ENCODE peak calls at places on chromosomes 3 and 15, in four cellular contexts. One of them, this sample, is unnamed.

GRCh38 chr3:78785004-78785403 is 982.8 kb downstream of the ROBO1 start:
- DNase-seq in upper lobe of left lung: no peak
- DNase-seq in NCI-H1105 treated with DMSO at 0.1 percent for 48 hours: peak; percentile 44
- DNase-seq in astrocyte of the spinal cord: peak; percentile 22
- DNase-seq in this sample: no peak

GRCh38 chr15:67511606-67512005 is 9.3 kb upstream of the C15orf61 start:
- DNase-seq in upper lobe of left lung: no peak
- DNase-seq in NCI-H1105 treated with DMSO at 0.1 percent for 48 hours: no peak
- DNase-seq in astrocyte of the spinal cord: no peak
- DNase-seq in this sample: no peak

GRCh38 chr15:71596672-71597071 is 213.7 kb upstream of the NR2E3 start:
- DNase-seq in upper lobe of left lung: peak; percentile 67
- DNase-seq in NCI-H1105 treated with DMSO at 0.1 percent for 48 hours: no peak
- DNase-seq in astrocyte of the spinal cord: peak; percentile 58
- DNase-seq in this sample: peak; percentile 42

GRCh38 chr3:13507791-13508339 is 27.8 kb downstream of the HDAC11 start:
- DNase-seq in upper lobe of left lung: no peak
- DNase-seq in NCI-H1105 treated with DMSO at 0.1 percent for 48 hours: no peak
- DNase-seq in astrocyte of the spinal cord: peak; percentile 39
- DNase-seq in this sample: no peak

GRCh38 chr15:38662805-38663204 is 98.2 kb upstream of the RASGRP1 start:
- DNase-seq in upper lobe of left lung: no peak
- DNase-seq in NCI-H1105 treated with DMSO at 0.1 percent for 48 hours: no peak
- DNase-seq in astrocyte of the spinal cord: no peak
- DNase-seq in this sample: no peak

GRCh38 chr3:55487376-55488241 is 503 bp upstream of the WNT5A start:
- DNase-seq in upper lobe of left lung: peak; percentile 40
- DNase-seq in NCI-H1105 treated with DMSO at 0.1 percent for 48 hours: peak; percentile 45
- DNase-seq in astrocyte of the spinal cord: peak; percentile 76
- DNase-seq in this sample: peak; percentile 70

GRCh38 chr3:40971191-40972168 is 227.8 kb upstream of the CTNNB1 start:
- DNase-seq in upper lobe of left lung: peak; percentile 90
- DNase-seq in NCI-H1105 treated with DMSO at 0.1 percent for 48 hours: peak; percentile 40
- DNase-seq in astrocyte of the spinal cord: peak; percentile 99
- DNase-seq in this sample: peak; percentile 99

GRCh38 chr3:159210336-159210735 is 408.5 kb downstream of the MFSD1 start:
- DNase-seq in upper lobe of left lung: no peak
- DNase-seq in NCI-H1105 treated with DMSO at 0.1 percent for 48 hours: no peak
- DNase-seq in astrocyte of the spinal cord: no peak
- DNase-seq in this sample: no peak

GRCh38 chr15:76206325-76206976 is 104.8 kb downstream of the ETFA start:
- DNase-seq in upper lobe of left lung: peak; percentile 66
- DNase-seq in NCI-H1105 treated with DMSO at 0.1 percent for 48 hours: peak; percentile 94
- DNase-seq in astrocyte of the spinal cord: peak; percentile 64
- DNase-seq in this sample: peak; percentile 83

GRCh38 chr15:40338041-40338657 is 2.6 kb downstream of the CCDC9B start:
- DNase-seq in upper lobe of left lung: peak; percentile 88
- DNase-seq in NCI-H1105 treated with DMSO at 0.1 percent for 48 hours: peak; percentile 41
- DNase-seq in astrocyte of the spinal cord: peak; percentile 65
- DNase-seq in this sample: peak; percentile 75

GRCh38 chr3:134527037-134527436 is 41.2 kb downstream of the CEP63 start:
- DNase-seq in upper lobe of left lung: no peak
- DNase-seq in NCI-H1105 treated with DMSO at 0.1 percent for 48 hours: no peak
- DNase-seq in astrocyte of the spinal cord: no peak
- DNase-seq in this sample: no peak

GRCh38 chr3:6367171-6367570 is 493.7 kb upstream of the GRM7 start:
- DNase-seq in upper lobe of left lung: no peak
- DNase-seq in NCI-H1105 treated with DMSO at 0.1 percent for 48 hours: no peak
- DNase-seq in astrocyte of the spinal cord: no peak
- DNase-seq in this sample: no peak

GRCh38 chr3:23819599-23820360 is 14.0 kb downstream of the UBE2E1 start:
- DNase-seq in upper lobe of left lung: no peak
- DNase-seq in NCI-H1105 treated with DMSO at 0.1 percent for 48 hours: no peak
- DNase-seq in astrocyte of the spinal cord: no peak
- DNase-seq in this sample: no peak

GRCh38 chr3:84772841-84773240 is 185.9 kb upstream of the CADM2 start:
- DNase-seq in upper lobe of left lung: no peak
- DNase-seq in NCI-H1105 treated with DMSO at 0.1 percent for 48 hours: no peak
- DNase-seq in astrocyte of the spinal cord: no peak
- DNase-seq in this sample: no peak

GRCh38 chr3:179418610-179419009 is 32.7 kb downstream of the GNB4 start:
- DNase-seq in upper lobe of left lung: no peak
- DNase-seq in NCI-H1105 treated with DMSO at 0.1 percent for 48 hours: no peak
- DNase-seq in astrocyte of the spinal cord: no peak
- DNase-seq in this sample: no peak

GRCh38 chr3:106262976-106263375 is 394.2 kb upstream of the CBLB start:
- DNase-seq in upper lobe of left lung: no peak
- DNase-seq in NCI-H1105 treated with DMSO at 0.1 percent for 48 hours: no peak
- DNase-seq in astrocyte of the spinal cord: no peak
- DNase-seq in this sample: peak; percentile 3

GRCh38 chr3:27310693-27311092 is 58.5 kb downstream of the NEK10 start:
- DNase-seq in upper lobe of left lung: no peak
- DNase-seq in NCI-H1105 treated with DMSO at 0.1 percent for 48 hours: no peak
- DNase-seq in astrocyte of the spinal cord: no peak
- DNase-seq in this sample: no peak

GRCh38 chr15:51576911-51577500 is 45.6 kb downstream of the DMXL2 start:
- DNase-seq in upper lobe of left lung: peak; percentile 36
- DNase-seq in NCI-H1105 treated with DMSO at 0.1 percent for 48 hours: no peak
- DNase-seq in astrocyte of the spinal cord: no peak
- DNase-seq in this sample: peak; percentile 85

This sample was measured in fibroblast of pulmonary artery.